ENCODE peak calls at places on chromosomes 6 and 20, in seven cellular contexts. B, N, P, H, D, T and W are unnamed samples.

GRCh38 chr6:101761124-101761601 is 367.7 kb downstream of the GRIK2 start:
- DNase-seq in P (no peak), N (peak), H (peak), B (peak), D (no peak), T (no peak), W (peak)

GRCh38 chr6:24431045-24431451 is 28.3 kb downstream of the MRS2 start:
- DNase-seq in H (peak), D (peak), B (peak), N (peak), T (no peak), P (no peak), W (peak)

GRCh38 chr6:149428606-149429005 is 28.5 kb downstream of the SUMO4 start:
- DNase-seq in T (no peak), D (no peak), P (peak), B (no peak), N (no peak), H (no peak), W (no peak)

GRCh38 chr20:47318596-47319516 is 37.6 kb downstream of the ZMYND8 start:
- DNase-seq in H (peak), D (peak), P (peak), T (peak), N (peak), B (peak), W (no peak)

GRCh38 chr6:99178168-99178567 is 171.3 kb downstream of the FAXC start:
- DNase-seq in H (no peak), N (no peak), B (peak), D (no peak), T (no peak), P (no peak), W (no peak)

GRCh38 chr6:11214911-11215310 is 17.6 kb downstream of the NEDD9 start:
- DNase-seq in D (no peak), N (no peak), P (no peak), T (no peak), B (no peak), H (no peak), W (no peak)

GRCh38 chr6:159094444-159095252 is 49.9 kb upstream of the TAGAP start:
- DNase-seq in B (no peak), H (no peak), N (no peak), T (no peak), D (no peak), P (no peak), W (no peak)

GRCh38 chr20:63059684-63060056 is 52.9 kb upstream of the BHLHE23 start:
- DNase-seq in N (no peak), T (peak), H (no peak), B (no peak), P (no peak), D (no peak), W (no peak)

GRCh38 chr6:26363882-26364825 is 844 bp upstream of the BTN3A2 start:
- DNase-seq in H (peak), N (peak), P (no peak), B (no peak), D (no peak), T (no peak), W (no peak)

GRCh38 chr20:52054123-52054522 is 137.5 kb downstream of the ZFP64 start:
- DNase-seq in D (no peak), H (no peak), B (no peak), P (no peak), N (no peak), T (no peak), W (no peak)

GRCh38 chr6:113767985-113768384 is 89.2 kb upstream of the MARCKS start:
- DNase-seq in D (no peak), P (no peak), N (no peak), H (no peak), T (no peak), B (no peak), W (no peak)

GRCh38 chr6:170187669-170188566 is 103.0 kb downstream of the DLL1 start:
- DNase-seq in P (peak), N (no peak), H (no peak), T (no peak), B (no peak), D (no peak), W (no peak)

GRCh38 chr20:44776977-44777376 is 31.3 kb downstream of the KCNK15 start:
- DNase-seq in P (no peak), D (peak), N (peak), H (no peak), B (peak), T (no peak), W (no peak)

GRCh38 chr6:163635731-163636344 is 221.3 kb downstream of the QKI start:
- DNase-seq in H (no peak), T (no peak), D (no peak), N (no peak), P (no peak), B (no peak), W (no peak)

GRCh38 chr20:53547664-53548239 is 45.9 kb downstream of the ZNF217 start:
- DNase-seq in D (peak), T (no peak), P (no peak), H (peak), B (peak), N (peak), W (peak)

GRCh38 chr6:29943053-29943966 is 978 bp downstream of the HLA-A start:
- DNase-seq in P (no peak), B (peak), D (no peak), H (no peak), T (peak), N (no peak), W (no peak)

GRCh38 chr6:148329568-148330299 is 12.9 kb upstream of the SASH1 start:
- DNase-seq in B (peak), T (no peak), H (peak), N (peak), D (no peak), P (no peak), W (peak)

GRCh38 chr20:57108742-57109141 is 157.7 kb downstream of the BMP7 start:
- DNase-seq in D (no peak), N (no peak), H (no peak), P (no peak), T (no peak), B (no peak), W (no peak)

GRCh38 chr20:8788831-8789230 is 280.1 kb upstream of the PLCB4 start:
- DNase-seq in D (no peak), H (no peak), T (no peak), N (no peak), P (no peak), B (no peak), W (no peak)

GRCh38 chr6:136685540-136686108 is 106.7 kb downstream of the MAP3K5 start:
- DNase-seq in D (no peak), P (no peak), B (peak), H (no peak), T (no peak), N (no peak), W (no peak)

GRCh38 chr6:2221724-2222274 is 23.6 kb downstream of the GMDS start:
- DNase-seq in H (no peak), P (peak), B (no peak), D (no peak), T (no peak), N (no peak), W (no peak)

DNA sequence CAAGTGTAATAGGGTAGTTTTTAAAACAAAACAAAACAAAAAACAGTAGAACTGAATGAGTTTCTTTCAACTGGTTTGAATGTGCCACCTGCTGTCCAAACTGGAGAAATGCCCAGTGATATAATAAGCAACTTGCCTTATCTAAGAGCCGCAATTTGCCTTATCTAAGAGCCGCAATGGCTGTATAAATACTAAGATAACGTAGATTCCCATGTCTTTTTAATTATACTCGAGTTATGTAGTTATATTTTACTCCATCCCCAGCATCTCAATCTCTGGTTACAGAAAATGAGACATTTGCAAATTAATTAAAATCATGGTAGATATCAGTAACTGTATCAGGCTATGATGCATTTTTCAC is 67.2 kb downstream of the RPP40 start:
- DNase-seq in T (no peak), B (peak), H (peak), D (peak), P (no peak), N (peak), W (no peak)
- TF ChIP-seq CTCF in T (peak), B (peak), H (peak), D (peak), P (peak), N (peak), W (peak)

GRCh38 chr6:122109075-122109474 is 290.4 kb upstream of the HSF2 start:
- DNase-seq in H (no peak), B (no peak), N (no peak), D (no peak), T (no peak), P (no peak), W (no peak)
- H3K4me3 ChIP-seq in H (no peak), B (no peak), N (no peak), D (no peak), T (no peak), P (no peak), W (no peak)

GRCh38 chr20:34435589-34435988 is 72.5 kb downstream of the ITCH start:
- DNase-seq in N (no peak), B (no peak), P (no peak), H (no peak), D (no peak), T (no peak), W (no peak)

GRCh38 chr20:34433391-34433790 is 70.3 kb downstream of the ITCH start:
- DNase-seq in N (no peak), T (no peak), H (no peak), D (no peak), P (no peak), B (no peak), W (no peak)

GRCh38 chr20:34437330-34437986 is 74.4 kb downstream of the ITCH start:
- DNase-seq in P (no peak), N (peak), H (peak), B (no peak), T (no peak), D (no peak), W (no peak)

GRCh38 chr20:34443546-34443945 is 72.7 kb upstream of the DYNLRB1 start:
- DNase-seq in N (no peak), P (no peak), T (no peak), H (no peak), D (no peak), B (no peak), W (no peak)

GRCh38 chr20:34439168-34439567 is 76.1 kb downstream of the ITCH start:
- DNase-seq in P (no peak), N (no peak), D (no peak), T (no peak), H (no peak), B (no peak), W (no peak)
- TF ChIP-seq CTCF in P (no peak), N (no peak), D (no peak), T (no peak), H (no peak), B (no peak), W (no peak)

GRCh38 chr6:96014846-96015245 is 928 bp upstream of the FUT9 start:
- DNase-seq in D (no peak), H (no peak), T (no peak), P (no peak), B (no peak), N (no peak), W (no peak)
- H3K4me3 ChIP-seq in D (no peak), H (no peak), T (peak), P (no peak), B (no peak), N (no peak), W (no peak)